ENCODE peak calls at places on chromosomes 7 and 10, in six cellular contexts. Y is CD8-positive, alpha-beta memory T cell; A is RWPE2; E is MM.1S; F is mammary epithelial cell; C is cardiac muscle cell. I is an unnamed sample. For H3K4me1, the result is how much of the 10 kb centered on the place peaks cover.

GRCh38 chr7:142801601-142802295 is 31.0 kb downstream of the PRSS2 start:
- DNase-seq in Y (no peak), A (no peak), E (no peak), F (no peak), C (no peak), I (no peak)

GRCh38 chr7:40612298-40612697 is 477.5 kb downstream of the SUGCT start:
- DNase-seq in Y (no peak), A (no peak), E (no peak), F (no peak), C (no peak), I (no peak)

GRCh38 chr7:11714205-11714604 is 117.8 kb downstream of the THSD7A start:
- DNase-seq in Y (no peak), A (no peak), E (no peak), F (no peak), C (no peak), I (no peak)

GRCh38 chr7:128410092-128410665 is 397 bp upstream of the IMPDH1 start:
- DNase-seq in Y (peak), A (peak), E (peak), F (peak), C (peak), I (no peak)

GRCh38 chr7:45000096-45001032 is at the start of gene CCM2:
- DNase-seq in Y (no peak), A (no peak), E (peak), F (no peak), C (peak), I (peak)

GRCh38 chr7:16719699-16720098 is 33.9 kb upstream of the TSPAN13 start:
- DNase-seq in Y (no peak), A (no peak), E (no peak), F (no peak), C (peak), I (no peak)

GRCh38 chr7:26624839-26625238 is 239.6 kb downstream of the SKAP2 start:
- DNase-seq in Y (no peak), A (no peak), E (no peak), F (no peak), C (no peak), I (no peak)

GRCh38 chr7:145599376-145599775 is 517.2 kb upstream of the CNTNAP2 start:
- DNase-seq in Y (no peak), A (no peak), E (no peak), F (no peak), C (no peak), I (no peak)

GRCh38 chr7:134016223-134016941 is 110.8 kb upstream of the LRGUK start:
- DNase-seq in Y (no peak), A (no peak), E (no peak), F (peak), C (peak), I (no peak)

GRCh38 chr7:91198371-91198770 is 65.9 kb upstream of the FZD1 start:
- DNase-seq in Y (no peak), A (no peak), E (no peak), F (no peak), C (no peak), I (no peak)

GRCh38 chr10:4947635-4948596 is 15.3 kb upstream of the AKR1C1 start:
- DNase-seq in Y (no peak), A (no peak), E (no peak), F (peak), C (peak), I (peak)

GRCh38 chr7:27872281-27873005 is 132.5 kb downstream of the TAX1BP1 start:
- DNase-seq in Y (no peak), A (no peak), E (no peak), F (no peak), C (peak), I (no peak)

GRCh38 chr7:1733908-1734252 is 63.8 kb downstream of the ELFN1 start:
- DNase-seq in Y (no peak), A (no peak), E (no peak), F (no peak), C (no peak), I (no peak)

GRCh38 chr7:1736469-1736817 is 66.4 kb downstream of the ELFN1 start:
- DNase-seq in Y (no peak), A (no peak), E (no peak), F (no peak), C (no peak), I (no peak)

GRCh38 chr7:1735806-1736468 is 65.9 kb downstream of the ELFN1 start:
- DNase-seq in Y (no peak), A (no peak), E (no peak), F (no peak), C (no peak), I (no peak)

GRCh38 chr7:1734331-1734730 is 64.3 kb downstream of the ELFN1 start:
- DNase-seq in Y (no peak), A (no peak), E (no peak), F (no peak), C (no peak), I (no peak)

DNA sequence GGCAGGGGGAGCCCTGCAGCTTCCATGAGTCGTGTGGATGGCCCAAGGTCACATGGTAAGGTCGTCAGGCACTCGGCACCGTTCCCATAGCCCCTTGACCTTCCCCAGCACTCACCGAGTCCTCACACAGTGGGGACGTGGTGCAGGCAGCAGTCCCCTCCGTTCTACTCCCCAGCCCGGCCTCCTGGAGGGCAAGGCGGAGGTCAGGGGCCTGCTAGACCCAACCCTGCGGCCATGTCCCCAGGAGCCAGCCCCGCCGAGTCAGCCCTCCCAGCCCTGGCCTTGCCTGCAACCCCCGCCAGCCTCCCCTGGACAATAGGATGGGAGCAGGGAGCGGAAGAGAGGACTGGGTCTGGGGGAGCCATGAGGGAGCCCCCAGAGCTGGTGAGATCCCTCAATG is 65.2 kb downstream of the ELFN1 start:
- DNase-seq in Y (no peak), A (no peak), E (no peak), F (no peak), C (no peak), I (no peak)
- H3K4me1 ChIP-seq in Y (under half), A (under half), E (under half), F (under half), C (under half), I (under half)

GRCh38 chr7:139431010-139431409 is 52.5 kb downstream of the KLRG2 start:
- DNase-seq in Y (no peak), A (no peak), E (no peak), F (peak), C (no peak), I (no peak)
- H3K4me1 ChIP-seq in Y (under half), A (under half), E (under half), F (under half), C (under half), I (half or more)

GRCh38 chr10:22618081-22618785 is 96.1 kb downstream of the PIP4K2A start:
- DNase-seq in Y (no peak), A (no peak), E (no peak), F (no peak), C (peak), I (no peak)

GRCh38 chr10:22620929-22621328 is 93.4 kb downstream of the PIP4K2A start:
- DNase-seq in Y (no peak), A (no peak), E (no peak), F (no peak), C (peak), I (no peak)

GRCh38 chr10:22620140-22620857 is 94.1 kb downstream of the PIP4K2A start:
- DNase-seq in Y (no peak), A (peak), E (no peak), F (peak), C (peak), I (peak)

GRCh38 chr10:22617516-22617915 is 96.9 kb downstream of the PIP4K2A start:
- DNase-seq in Y (peak), A (no peak), E (no peak), F (no peak), C (no peak), I (no peak)

GRCh38 chr10:22619111-22619510 is 95.3 kb downstream of the PIP4K2A start:
- DNase-seq in Y (no peak), A (no peak), E (no peak), F (no peak), C (peak), I (no peak)
- H3K4me1 ChIP-seq in Y (half or more), A (under half), E (under half), F (under half), C (half or more), I (half or more)

GRCh38 chr7:151721236-151721635 is 155.7 kb downstream of the PRKAG2 start:
- DNase-seq in Y (no peak), A (no peak), E (no peak), F (no peak), C (no peak), I (no peak)

GRCh38 chr7:151720297-151720696 is 156.6 kb downstream of the PRKAG2 start:
- DNase-seq in Y (no peak), A (no peak), E (no peak), F (no peak), C (no peak), I (no peak)

GRCh38 chr7:151722533-151722932 is 154.4 kb downstream of the PRKAG2 start:
- DNase-seq in Y (no peak), A (no peak), E (no peak), F (no peak), C (no peak), I (no peak)

GRCh38 chr7:151723321-151723720 is 153.6 kb downstream of the PRKAG2 start:
- DNase-seq in Y (no peak), A (no peak), E (no peak), F (no peak), C (no peak), I (no peak)

GRCh38 chr7:151721694-151722093 is 155.2 kb downstream of the PRKAG2 start:
- DNase-seq in Y (no peak), A (no peak), E (no peak), F (no peak), C (peak), I (no peak)
- H3K4me1 ChIP-seq in Y (under half), A (under half), E (under half), F (under half), C (half or more), I (under half)